ENCODE peak calls at places on chromosomes 13 and 19, in eight cellular contexts. J is SW 1271; Y is NB4; E is GOT3; F is EH; V is activated naive CD8-positive, alpha-beta T cell treated with anti-CD3 and anti-CD28 coated beads, Interleukin-2, amount 50 U/mL, for 24 hours; N is cardiac fibroblast; B is HCT116. T is an unnamed sample.

GRCh38 chr19:12840091-12841079 is 2.1 kb downstream of the MAST1 start:
- DNase-seq in J (no peak), Y (peak), E (peak), F (peak), V (peak), N (peak), B (peak), T (peak)

GRCh38 chr19:7595466-7596133 is at the start of gene CAMSAP3:
- DNase-seq in J (no peak), Y (no peak), E (no peak), F (peak), V (peak), N (no peak), B (no peak), T (peak)

GRCh38 chr13:50905256-50905655 is 4.3 kb upstream of the RNASEH2B start:
- DNase-seq in J (no peak), Y (no peak), E (no peak), F (no peak), V (no peak), N (no peak), B (no peak), T (no peak)

GRCh38 chr13:79810671-79811070 is 329.7 kb downstream of the NDFIP2 start:
- DNase-seq in J (peak), Y (no peak), E (no peak), F (peak), V (no peak), N (peak), B (no peak), T (no peak)

GRCh38 chr13:81487151-81487550 is 1146.2 kb upstream of the SPRY2 start:
- DNase-seq in J (no peak), Y (peak), E (no peak), F (no peak), V (no peak), N (peak), B (peak), T (no peak)

GRCh38 chr13:40137400-40137799 is 481.9 kb downstream of the COG6 start:
- DNase-seq in J (no peak), Y (no peak), E (no peak), F (no peak), V (peak), N (no peak), B (no peak), T (no peak)

GRCh38 chr19:58581227-58582141 is 8.3 kb upstream of the MZF1 start:
- DNase-seq in J (no peak), Y (peak), E (no peak), F (peak), V (peak), N (peak), B (peak), T (peak)

GRCh38 chr19:40229484-40229883 is 3.0 kb upstream of the CCNP start:
- DNase-seq in J (no peak), Y (no peak), E (no peak), F (peak), V (no peak), N (no peak), B (no peak), T (no peak)

GRCh38 chr19:40556953-40557530 is 19.6 kb upstream of the SHKBP1 start:
- DNase-seq in J (no peak), Y (no peak), E (no peak), F (no peak), V (no peak), N (no peak), B (no peak), T (no peak)

GRCh38 chr19:55703790-55704215 is 28.8 kb downstream of the EPN1 start:
- DNase-seq in J (no peak), Y (peak), E (no peak), F (no peak), V (peak), N (peak), B (peak), T (no peak)

GRCh38 chr13:25171517-25172302 is at the start of gene AMER2:
- DNase-seq in J (no peak), Y (no peak), E (no peak), F (peak), V (peak), N (peak), B (no peak), T (peak)